ENCODE peak calls at places on chromosomes 7 and 10, in eight cellular contexts. Q is transverse colon; N is CD8-positive, alpha-beta T cell; Y is right cardiac atrium; W is RWPE1; X is left lung; L is ovary; P is astrocyte. O is an unnamed sample.

GRCh38 chr7:111763221-111763791 is 201.0 kb upstream of the IMMP2L start:
- DNase-seq in L (no peak), N (no peak), P (peak; percentile 28), X (no peak), Q (no peak), W (peak; percentile 62), Y (peak; percentile 61), O (peak; percentile 25)

GRCh38 chr7:77765906-77766800 is 32.1 kb downstream of the TMEM60 start:
- DNase-seq in Q (no peak), N (no peak), Y (no peak), L (no peak), X (no peak), P (peak; percentile 41), W (peak; percentile 5), O (no peak)

GRCh38 chr7:157813053-157813452 is 476.2 kb downstream of the DNAJB6 start:
- DNase-seq in Y (no peak), P (no peak), W (no peak), X (peak; percentile 58), Q (no peak), L (no peak), N (no peak), O (no peak)

GRCh38 chr10:127149613-127150081 is 46.7 kb downstream of the INSYN2A start:
- DNase-seq in W (no peak), N (no peak), Y (no peak), P (peak; percentile 63), X (no peak), Q (no peak), L (no peak), O (peak; percentile 27)

GRCh38 chr7:119395024-119395423 is 878.0 kb upstream of the KCND2 start:
- DNase-seq in Q (no peak), N (no peak), Y (no peak), X (no peak), L (no peak), P (no peak), W (no peak), O (no peak)

GRCh38 chr7:147650991-147651390 is 939.6 kb upstream of the C7orf33 start:
- DNase-seq in Q (no peak), Y (no peak), N (no peak), X (no peak), P (no peak), L (no peak), W (no peak), O (no peak)

GRCh38 chr10:85259908-85260307 is 931.5 kb downstream of the CCSER2 start:
- DNase-seq in L (no peak), Q (no peak), N (no peak), Y (no peak), X (no peak), W (no peak), P (no peak), O (no peak)

GRCh38 chr7:77862691-77863090 is 64.1 kb downstream of the PHTF2 start:
- DNase-seq in Q (no peak), P (no peak), W (no peak), N (no peak), X (no peak), L (no peak), Y (no peak), O (no peak)

GRCh38 chr10:86191166-86191565 is 175.4 kb downstream of the GRID1 start:
- DNase-seq in N (no peak), Y (no peak), P (no peak), W (no peak), X (no peak), L (no peak), Q (no peak), O (no peak)

GRCh38 chr7:140215281-140215680 is 38.5 kb upstream of the KDM7A start:
- DNase-seq in W (no peak), Q (no peak), N (no peak), L (no peak), Y (no peak), X (no peak), P (no peak), O (no peak)

GRCh38 chr7:130910949-130911944 is 177.2 kb upstream of the KLF14 start:
- DNase-seq in N (no peak), Q (no peak), L (no peak), W (no peak), X (no peak), Y (no peak), P (peak; percentile 73), O (peak; percentile 48)

GRCh38 chr7:94301024-94301588 is 93.6 kb upstream of the COL1A2 start:
- DNase-seq in N (no peak), X (peak; percentile 59), W (peak; percentile 96), L (peak; percentile 89), Q (peak; percentile 52), P (peak; percentile 97), Y (peak; percentile 87), O (peak; percentile 60)

GRCh38 chr7:133114519-133114918 is 32.6 kb upstream of the CHCHD3 start:
- DNase-seq in P (no peak), Y (no peak), Q (no peak), X (no peak), W (no peak), N (no peak), L (no peak), O (no peak)

GRCh38 chr7:123871998-123872867 is 27.3 kb downstream of the HYAL4 start:
- DNase-seq in X (no peak), N (no peak), L (peak; percentile 30), Y (peak; percentile 44), W (peak; percentile 49), P (peak; percentile 8), Q (peak; percentile 33), O (peak; percentile 35)

GRCh38 chr7:21128418-21128817 is 299.5 kb upstream of the SP4 start:
- DNase-seq in X (no peak), P (no peak), Q (no peak), L (no peak), W (peak; percentile 20), Y (no peak), N (no peak), O (no peak)

GRCh38 chr7:56091591-56091990 is 1.2 kb downstream of the PHKG1 start:
- DNase-seq in Q (peak; percentile 24), L (peak; percentile 24), Y (peak; percentile 87), N (no peak), P (peak; percentile 6), X (no peak), W (no peak), O (no peak)

GRCh38 chr10:13100349-13101294 is 659 bp downstream of the OPTN start:
- DNase-seq in Q (peak; percentile 43), N (peak; percentile 20), Y (peak; percentile 75), L (peak; percentile 49), P (peak; percentile 26), W (peak; percentile 44), X (peak; percentile 81), O (no peak)

GRCh38 chr10:92829042-92829785 is 19.1 kb upstream of the EXOC6 start:
- DNase-seq in N (no peak), W (no peak), X (no peak), Q (no peak), Y (no peak), L (no peak), P (no peak), O (no peak)

GRCh38 chr10:30374353-30374752 is 25.3 kb upstream of the MTPAP start:
- DNase-seq in Y (no peak), X (peak; percentile 39), Q (no peak), W (no peak), P (no peak), L (no peak), N (no peak), O (peak; percentile 85)

GRCh38 chr7:116872026-116872425 is 9.6 kb downstream of the CAPZA2 start:
- DNase-seq in P (no peak), N (no peak), L (no peak), X (no peak), W (no peak), Q (no peak), Y (no peak), O (no peak)

GRCh38 chr7:1050956-1051690 is 6.8 kb downstream of the GPR146 start:
- DNase-seq in P (no peak), L (no peak), Q (no peak), W (no peak), N (no peak), Y (peak; percentile 87), X (peak; percentile 62), O (no peak)

GRCh38 chr7:92904292-92905131 is 68.1 kb upstream of the CDK6 start:
- DNase-seq in W (peak; percentile 95), X (peak; percentile 39), N (peak; percentile 67), Q (no peak), P (peak; percentile 98), L (no peak), Y (no peak), O (no peak)

GRCh38 chr7:44565097-44565794 is 8.5 kb downstream of the DDX56 start:
- DNase-seq in P (no peak), W (peak; percentile 61), Q (peak; percentile 75), Y (peak; percentile 87), X (peak; percentile 91), N (peak; percentile 40), L (peak; percentile 68), O (peak; percentile 39)

GRCh38 chr7:91079491-91079890 is 184.7 kb upstream of the FZD1 start:
- DNase-seq in Y (no peak), Q (no peak), P (peak; percentile 67), W (no peak), L (no peak), N (no peak), X (no peak), O (no peak)

GRCh38 chr10:98264378-98265065 is 3.5 kb downstream of the LOXL4 start:
- DNase-seq in X (no peak), L (no peak), W (no peak), Q (no peak), P (no peak), N (no peak), Y (no peak), O (no peak)

GRCh38 chr10:87659571-87660483 is at the start of gene PAPSS2:
- DNase-seq in N (no peak), X (peak; percentile 93), W (peak; percentile 37), P (peak; percentile 63), Q (peak; percentile 74), L (peak; percentile 60), Y (peak; percentile 89), O (no peak)
- H3K27ac ChIP-seq in N (no peak within 1 kb of the TSS), X (peak within 1 kb of the TSS; percentile 89), W (peak within 1 kb of the TSS; percentile 9), P (peak within 1 kb of the TSS; percentile 86), Q (peak within 1 kb of the TSS; percentile 78), L (peak within 1 kb of the TSS; percentile 87), Y (peak within 1 kb of the TSS; percentile 79), O (no peak within 1 kb of the TSS)

GRCh38 chr10:103852856-103853255 is 2.5 kb downstream of the SH3PXD2A start:
- DNase-seq in P (no peak), Y (no peak), N (no peak), L (peak; percentile 45), Q (no peak), W (no peak), X (no peak), O (no peak)
- H3K27ac ChIP-seq in P (no peak overlapping the region), Y (peak overlapping the region; percentile 64), N (no peak overlapping the region), L (no peak overlapping the region), Q (peak overlapping the region; percentile 88), W (peak overlapping the region; percentile 91), X (peak overlapping the region; percentile 35), O (no peak overlapping the region)

DNA sequence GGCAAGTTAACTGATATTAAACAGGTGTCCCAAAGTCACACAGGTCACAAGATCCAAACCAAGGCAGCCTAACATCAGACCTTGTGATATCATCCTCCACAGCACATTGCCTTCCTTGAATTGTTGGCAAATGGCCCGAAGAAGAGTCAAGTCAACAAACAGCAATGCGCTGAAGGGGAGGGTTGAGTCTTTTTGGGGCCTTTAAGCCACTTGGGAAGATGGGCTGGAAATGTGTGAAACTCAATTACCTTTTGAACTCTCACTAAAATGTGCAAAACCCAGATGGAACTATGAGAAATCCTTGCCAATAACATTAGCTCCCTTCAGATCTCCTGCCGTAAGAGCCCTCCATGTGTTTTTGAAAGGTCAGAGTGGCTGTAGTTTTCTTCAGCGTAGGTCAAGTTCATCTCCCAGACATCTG is 47.9 kb upstream of the STK17A start:
- DNase-seq in L (no peak), W (no peak), X (no peak), Q (no peak), N (no peak), P (peak; percentile 40), Y (no peak), O (no peak)
- H3K27ac ChIP-seq in L (peak overlapping the region; percentile 60), W (no peak overlapping the region), X (no peak overlapping the region), Q (no peak overlapping the region), N (no peak overlapping the region), P (peak overlapping the region; percentile 30), Y (no peak overlapping the region), O (no peak overlapping the region)

GRCh38 chr10:102001435-102002068 is 54.4 kb downstream of the ARMH3 start:
- DNase-seq in Q (no peak), N (no peak), W (no peak), Y (no peak), X (no peak), L (no peak), P (no peak), O (no peak)
- H3K27ac ChIP-seq in Q (no peak overlapping the region), N (no peak overlapping the region), W (no peak overlapping the region), Y (no peak overlapping the region), X (no peak overlapping the region), L (no peak overlapping the region), P (no peak overlapping the region), O (no peak overlapping the region)